ENCODE peak calls at places on chromosomes 11 and 22, in four cellular contexts. One of them, this sample, is unnamed.
A peak's percentile ranks its signal among the peaks of the same experiment; 100 is the strongest.

GRCh38 chr11:61129608-61130523 is 27.6 kb downstream of the CD5 start:
- DNase-seq in WTC11: peak; percentile 97
- DNase-seq in A549: peak; percentile 91
- DNase-seq in HepG2: peak; percentile 82
- DNase-seq in this sample: peak; percentile 91

GRCh38 chr22:27241430-27242110 is 560.0 kb downstream of the MN1 start:
- DNase-seq in WTC11: no peak
- DNase-seq in A549: no peak
- DNase-seq in HepG2: no peak
- DNase-seq in this sample: no peak

GRCh38 chr22:36743591-36744412 is 32.1 kb downstream of the IFT27 start:
- DNase-seq in WTC11: peak; percentile 9
- DNase-seq in A549: no peak
- DNase-seq in HepG2: no peak
- DNase-seq in this sample: no peak

GRCh38 chr11:73322111-73322985 is 14.3 kb downstream of the ARHGEF17 start:
- DNase-seq in WTC11: no peak
- DNase-seq in A549: no peak
- DNase-seq in HepG2: no peak
- DNase-seq in this sample: no peak

GRCh38 chr11:50098186-50098725 is 65.6 kb downstream of the OR4C45 start:
- DNase-seq in WTC11: no peak
- DNase-seq in A549: no peak
- DNase-seq in HepG2: no peak
- DNase-seq in this sample: no peak

GRCh38 chr22:48406161-48406560 is 1421.5 kb downstream of the BRD1 start:
- DNase-seq in WTC11: no peak
- DNase-seq in A549: peak; percentile 54
- DNase-seq in HepG2: no peak
- DNase-seq in this sample: no peak

GRCh38 chr11:96188625-96189006 is 154.4 kb downstream of the MAML2 start:
- DNase-seq in WTC11: no peak
- DNase-seq in A549: no peak
- DNase-seq in HepG2: peak; percentile 14
- DNase-seq in this sample: no peak

GRCh38 chr11:15969281-15969680 is 387.1 kb downstream of the SOX6 start:
- DNase-seq in WTC11: no peak
- DNase-seq in A549: peak; percentile 74
- DNase-seq in HepG2: peak; percentile 43
- DNase-seq in this sample: peak; percentile 92

GRCh38 chr11:10305262-10305963 is 540 bp downstream of the ADM start:
- DNase-seq in WTC11: peak; percentile 40
- DNase-seq in A549: peak; percentile 52
- DNase-seq in HepG2: peak; percentile 33
- DNase-seq in this sample: peak; percentile 10

GRCh38 chr11:10731064-10731680 is 19.9 kb upstream of the CTR9 start:
- DNase-seq in WTC11: no peak
- DNase-seq in A549: no peak
- DNase-seq in HepG2: no peak
- DNase-seq in this sample: no peak

GRCh38 chr11:45593992-45594391 is 71.4 kb downstream of the CHST1 start:
- DNase-seq in WTC11: no peak
- DNase-seq in A549: peak; percentile 49
- DNase-seq in HepG2: no peak
- DNase-seq in this sample: peak; percentile 52

GRCh38 chr22:46068908-46069481 is 81.3 kb upstream of the PPARA start:
- DNase-seq in WTC11: no peak
- DNase-seq in A549: no peak
- DNase-seq in HepG2: no peak
- DNase-seq in this sample: no peak

GRCh38 chr11:94845622-94846021 is 77.5 kb downstream of the AMOTL1 start:
- DNase-seq in WTC11: no peak
- DNase-seq in A549: peak; percentile 26
- DNase-seq in HepG2: peak; percentile 48
- DNase-seq in this sample: no peak

GRCh38 chr22:33854724-33855123 is 65.6 kb downstream of the LARGE1 start:
- DNase-seq in WTC11: no peak
- DNase-seq in A549: no peak
- DNase-seq in HepG2: no peak
- DNase-seq in this sample: no peak

GRCh38 chr11:115184901-115185300 is 319.3 kb downstream of the CADM1 start:
- DNase-seq in WTC11: no peak
- DNase-seq in A549: no peak
- DNase-seq in HepG2: no peak
- DNase-seq in this sample: no peak

GRCh38 chr11:44893250-44894216 is 57.1 kb downstream of the TP53I11 start:
- DNase-seq in WTC11: no peak
- DNase-seq in A549: no peak
- DNase-seq in HepG2: no peak
- DNase-seq in this sample: no peak

GRCh38 chr11:43130616-43131015 is 181.2 kb upstream of the API5 start:
- DNase-seq in WTC11: peak; percentile 36
- DNase-seq in A549: no peak
- DNase-seq in HepG2: no peak
- DNase-seq in this sample: no peak

GRCh38 chr22:30424471-30425326 is 869 bp upstream of the MTFP1 start:
- DNase-seq in WTC11: no peak
- DNase-seq in A549: peak; percentile 30
- DNase-seq in HepG2: no peak
- DNase-seq in this sample: no peak

GRCh38 chr11:12845739-12846358 is 163.3 kb upstream of the RASSF10 start:
- DNase-seq in WTC11: peak; percentile 41
- DNase-seq in A549: peak; percentile 29
- DNase-seq in HepG2: peak; percentile 98
- DNase-seq in this sample: peak; percentile 71

GRCh38 chr11:16095756-16096155 is 260.6 kb downstream of the SOX6 start:
- DNase-seq in WTC11: no peak
- DNase-seq in A549: no peak
- DNase-seq in HepG2: no peak
- DNase-seq in this sample: no peak

DNA sequence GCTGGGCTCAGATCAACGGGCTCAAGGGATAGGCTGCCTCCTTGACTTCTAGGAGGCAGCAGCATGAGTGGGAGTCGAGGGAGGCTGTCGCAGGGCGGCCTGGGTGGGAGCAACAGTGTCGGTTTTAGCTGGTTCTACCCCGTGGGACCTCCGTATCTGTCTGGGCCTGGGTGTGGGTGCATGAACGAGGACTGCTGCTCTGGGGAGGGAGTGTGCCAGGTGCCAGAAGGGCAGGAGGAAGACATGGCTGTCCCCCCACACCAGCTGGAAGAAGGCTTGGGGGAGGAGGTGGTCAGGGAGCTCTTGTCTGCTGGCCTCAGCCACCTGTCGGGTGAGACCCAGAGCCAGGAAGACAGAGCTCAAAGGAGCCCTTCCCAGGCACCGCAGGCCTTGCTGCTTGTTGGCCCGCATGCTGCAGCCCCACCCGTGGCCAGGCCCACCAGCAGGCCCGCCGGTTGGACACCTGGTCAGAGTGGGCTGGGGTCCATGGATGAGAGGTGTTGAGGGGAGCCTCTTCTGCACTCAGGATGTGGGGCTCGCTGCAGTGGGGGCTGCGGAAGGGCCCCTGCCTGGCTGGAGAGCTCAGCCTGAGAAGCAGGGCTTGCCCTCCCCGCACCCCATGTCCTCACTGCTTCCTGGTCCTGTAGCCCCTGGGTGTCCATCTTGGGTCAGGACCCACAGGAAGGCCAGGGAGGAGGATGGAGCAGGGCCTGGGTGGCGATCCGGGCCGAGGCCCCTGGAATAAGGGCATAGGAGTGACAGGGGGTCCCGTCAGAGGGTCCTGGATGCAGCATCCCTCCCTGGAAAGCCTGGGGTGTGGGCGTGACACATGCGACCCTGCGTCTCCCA is 3.4 kb downstream of the CEND1 start:
- DNase-seq in WTC11: no peak
- DNase-seq in A549: no peak
- DNase-seq in HepG2: no peak
- DNase-seq in this sample: no peak
- TF ChIP-seq NR3C1 in WTC11: no peak
- TF ChIP-seq NR3C1 in A549: no peak
- TF ChIP-seq NR3C1 in HepG2: no peak
- TF ChIP-seq NR3C1 in this sample: no peak

GRCh38 chr22:19290400-19291217 is 910 bp downstream of the CLTCL1 start:
- DNase-seq in WTC11: peak; percentile 20
- DNase-seq in A549: no peak
- DNase-seq in HepG2: peak; percentile 10
- DNase-seq in this sample: peak; percentile 42
- TF ChIP-seq NR3C1 in WTC11: no peak
- TF ChIP-seq NR3C1 in A549: no peak
- TF ChIP-seq NR3C1 in HepG2: no peak
- TF ChIP-seq NR3C1 in this sample: no peak

GRCh38 chr22:37746366-37747089 is 49.7 kb downstream of the TRIOBP start:
- DNase-seq in WTC11: peak; percentile 45
- DNase-seq in A549: no peak
- DNase-seq in HepG2: no peak
- DNase-seq in this sample: no peak
- TF ChIP-seq NR3C1 in WTC11: no peak
- TF ChIP-seq NR3C1 in A549: no peak
- TF ChIP-seq NR3C1 in HepG2: no peak
- TF ChIP-seq NR3C1 in this sample: no peak

GRCh38 chr11:41459602-41460405 is at the start of gene LRRC4C:
- DNase-seq in WTC11: no peak
- DNase-seq in A549: no peak
- DNase-seq in HepG2: no peak
- DNase-seq in this sample: no peak

GRCh38 chr11:41456288-41456687 is 3.2 kb downstream of the LRRC4C start:
- DNase-seq in WTC11: no peak
- DNase-seq in A549: no peak
- DNase-seq in HepG2: no peak
- DNase-seq in this sample: no peak

GRCh38 chr11:41457216-41458014 is 2.0 kb downstream of the LRRC4C start:
- DNase-seq in WTC11: no peak
- DNase-seq in A549: no peak
- DNase-seq in HepG2: no peak
- DNase-seq in this sample: no peak

GRCh38 chr11:41461057-41461681 is 1.7 kb upstream of the LRRC4C start:
- DNase-seq in WTC11: no peak
- DNase-seq in A549: peak; percentile 11
- DNase-seq in HepG2: peak; percentile 5
- DNase-seq in this sample: peak; percentile 8
- TF ChIP-seq NR3C1 in WTC11: no peak
- TF ChIP-seq NR3C1 in A549: no peak
- TF ChIP-seq NR3C1 in HepG2: no peak
- TF ChIP-seq NR3C1 in this sample: no peak

GRCh38 chr11:2593393-2593950 is 106.3 kb downstream of the KCNQ1OT1 start:
- DNase-seq in WTC11: no peak
- DNase-seq in A549: no peak
- DNase-seq in HepG2: no peak
- DNase-seq in this sample: peak; percentile 2
- TF ChIP-seq NR3C1 in WTC11: no peak
- TF ChIP-seq NR3C1 in A549: no peak
- TF ChIP-seq NR3C1 in HepG2: no peak
- TF ChIP-seq NR3C1 in this sample: no peak

GRCh38 chr11:128411812-128412211 is 175.5 kb downstream of the ETS1 start:
- DNase-seq in WTC11: no peak
- DNase-seq in A549: no peak
- DNase-seq in HepG2: no peak
- DNase-seq in this sample: no peak
- TF ChIP-seq NR3C1 in WTC11: no peak
- TF ChIP-seq NR3C1 in A549: no peak
- TF ChIP-seq NR3C1 in HepG2: no peak
- TF ChIP-seq NR3C1 in this sample: no peak

GRCh38 chr11:132177106-132177505 is 806.7 kb downstream of the NTM start:
- DNase-seq in WTC11: no peak
- DNase-seq in A549: no peak
- DNase-seq in HepG2: peak; percentile 9
- DNase-seq in this sample: no peak
- TF ChIP-seq NR3C1 in WTC11: no peak
- TF ChIP-seq NR3C1 in A549: no peak
- TF ChIP-seq NR3C1 in HepG2: no peak
- TF ChIP-seq NR3C1 in this sample: no peak

GRCh38 chr11:14908214-14908880 is 16.3 kb upstream of the CYP2R1 start:
- DNase-seq in WTC11: no peak
- DNase-seq in A549: peak; percentile 64
- DNase-seq in HepG2: peak; percentile 44
- DNase-seq in this sample: peak; percentile 59
- TF ChIP-seq NR3C1 in WTC11: no peak
- TF ChIP-seq NR3C1 in A549: no peak
- TF ChIP-seq NR3C1 in HepG2: no peak
- TF ChIP-seq NR3C1 in this sample: no peak

GRCh38 chr11:63572026-63572688 is 9.0 kb upstream of the PLAAT2 start:
- DNase-seq in WTC11: no peak
- DNase-seq in A549: no peak
- DNase-seq in HepG2: no peak
- DNase-seq in this sample: no peak

GRCh38 chr11:63574856-63575602 is 11.8 kb upstream of the PLAAT2 start:
- DNase-seq in WTC11: no peak
- DNase-seq in A549: no peak
- DNase-seq in HepG2: peak; percentile 76
- DNase-seq in this sample: peak; percentile 25

GRCh38 chr11:63569570-63569969 is 6.4 kb upstream of the PLAAT2 start:
- DNase-seq in WTC11: no peak
- DNase-seq in A549: no peak
- DNase-seq in HepG2: no peak
- DNase-seq in this sample: no peak

GRCh38 chr11:63573881-63574855 is 11.0 kb upstream of the PLAAT2 start:
- DNase-seq in WTC11: no peak
- DNase-seq in A549: peak; percentile 59
- DNase-seq in HepG2: peak; percentile 78
- DNase-seq in this sample: peak; percentile 55
- TF ChIP-seq NR3C1 in WTC11: no peak
- TF ChIP-seq NR3C1 in A549: no peak
- TF ChIP-seq NR3C1 in HepG2: no peak
- TF ChIP-seq NR3C1 in this sample: no peak